ENCODE peak calls at places on chromosomes 5 and 9, in five cellular contexts. C, E, J, N and Y are unnamed samples. For H3K9me3 and H3K27me3, the result is how much of the 10 kb centered on the place peaks cover.

GRCh38 chr9:14428781-14429230 is 114.9 kb upstream of the NFIB start:
- DNase-seq in C (peak), E (peak), J (peak), N (peak), Y (peak)

GRCh38 chr5:43156388-43156787 is 35.6 kb upstream of the NIM1K start:
- DNase-seq in C (no peak), E (no peak), J (no peak), N (peak), Y (no peak)

GRCh38 chr5:34915856-34916192 is 313 bp downstream of the BRIX1 start:
- DNase-seq in C (no peak), E (no peak), J (peak), N (no peak), Y (no peak)

GRCh38 chr5:19795218-19795617 is 192.8 kb downstream of the CDH18 start:
- DNase-seq in C (no peak), E (no peak), J (no peak), N (no peak), Y (no peak)

GRCh38 chr9:101706929-101707328 is 31.5 kb downstream of the GRIN3A start:
- DNase-seq in C (no peak), E (no peak), J (no peak), N (no peak), Y (no peak)

GRCh38 chr9:16625831-16626230 is 244.6 kb downstream of the BNC2 start:
- DNase-seq in C (no peak), E (no peak), J (no peak), N (no peak), Y (no peak)

GRCh38 chr9:100933656-100934055 is 94.9 kb upstream of the PLPPR1 start:
- DNase-seq in C (no peak), E (no peak), J (no peak), N (no peak), Y (peak)

GRCh38 chr9:76758476-76758875 is 5.8 kb upstream of the PCA3 start:
- DNase-seq in C (no peak), E (no peak), J (no peak), N (no peak), Y (no peak)

GRCh38 chr5:61322738-61323429 is 9.2 kb upstream of the ZSWIM6 start:
- DNase-seq in C (no peak), E (no peak), J (no peak), N (no peak), Y (peak)

GRCh38 chr5:179607449-179607931 is 16.0 kb downstream of the HNRNPH1 start:
- DNase-seq in C (no peak), E (no peak), J (peak), N (peak), Y (peak)

GRCh38 chr9:129964901-129965734 is 77.9 kb downstream of the FNBP1 start:
- DNase-seq in C (no peak), E (peak), J (no peak), N (no peak), Y (peak)

GRCh38 chr5:115898656-115899055 is 56.9 kb downstream of the AP3S1 start:
- DNase-seq in C (no peak), E (no peak), J (no peak), N (no peak), Y (no peak)

GRCh38 chr9:77587036-77587435 is 61.1 kb downstream of the GNA14 start:
- DNase-seq in C (no peak), E (no peak), J (no peak), N (no peak), Y (no peak)

GRCh38 chr5:68924490-68925145 is 169.2 kb upstream of the SLC30A5 start:
- DNase-seq in C (no peak), E (no peak), J (no peak), N (no peak), Y (no peak)

GRCh38 chr9:23581936-23582335 is 244.1 kb downstream of the ELAVL2 start:
- DNase-seq in C (no peak), E (no peak), J (no peak), N (no peak), Y (no peak)

GRCh38 chr5:116810937-116811336 is 236.3 kb upstream of the SEMA6A start:
- DNase-seq in C (no peak), E (no peak), J (no peak), N (no peak), Y (no peak)

GRCh38 chr9:70297141-70297540 is 38.4 kb downstream of the SMC5 start:
- DNase-seq in C (no peak), E (no peak), J (no peak), N (no peak), Y (peak)

GRCh38 chr5:139178948-139179347 is 19.2 kb downstream of the SIL1 start:
- DNase-seq in C (no peak), E (peak), J (peak), N (peak), Y (no peak)

GRCh38 chr9:78676009-78676408 is 379.1 kb downstream of the PSAT1 start:
- DNase-seq in C (no peak), E (no peak), J (no peak), N (no peak), Y (no peak)

GRCh38 chr9:98150726-98151125 is 31.7 kb upstream of the TRIM14 start:
- DNase-seq in C (no peak), E (no peak), J (no peak), N (no peak), Y (no peak)

GRCh38 chr9:92713528-92713927 is 43.6 kb upstream of the IPPK start:
- DNase-seq in C (peak), E (no peak), J (no peak), N (no peak), Y (no peak)

GRCh38 chr5:95959051-95959963 is 2.3 kb downstream of the ELL2 start:
- DNase-seq in C (no peak), E (no peak), J (no peak), N (no peak), Y (no peak)

GRCh38 chr5:61051267-61051666 is 106.3 kb downstream of the NDUFAF2 start:
- DNase-seq in C (no peak), E (no peak), J (no peak), N (no peak), Y (no peak)

GRCh38 chr5:132489051-132489770 is 1.4 kb downstream of the IRF1 start:
- DNase-seq in C (no peak), E (no peak), J (no peak), N (no peak), Y (no peak)

GRCh38 chr5:132488590-132488989 is 2.0 kb downstream of the IRF1 start:
- DNase-seq in C (no peak), E (no peak), J (no peak), N (no peak), Y (no peak)

GRCh38 chr5:132486318-132487094 is 4.1 kb downstream of the IRF1 start:
- DNase-seq in C (no peak), E (peak), J (no peak), N (no peak), Y (no peak)

GRCh38 chr5:132487095-132487428 is 3.5 kb downstream of the IRF1 start:
- DNase-seq in C (no peak), E (peak), J (no peak), N (no peak), Y (no peak)

GRCh38 chr5:132487841-132488555 is 2.6 kb downstream of the IRF1 start:
- DNase-seq in C (no peak), E (peak), J (no peak), N (no peak), Y (no peak)
- H3K4me3 ChIP-seq in C (no peak), E (no peak), J (no peak), N (no peak), Y (no peak)

GRCh38 chr9:137270929-137271695 is 6.4 kb upstream of the TOR4A start:
- DNase-seq in C (no peak), E (no peak), J (no peak), N (no peak), Y (no peak)

GRCh38 chr9:137273616-137274320 is 3.8 kb upstream of the TOR4A start:
- DNase-seq in C (no peak), E (no peak), J (peak), N (peak), Y (no peak)

GRCh38 chr9:137272241-137273094 is 5.1 kb upstream of the TOR4A start:
- DNase-seq in C (no peak), E (no peak), J (no peak), N (no peak), Y (no peak)

GRCh38 chr9:137271696-137272076 is 5.8 kb upstream of the TOR4A start:
- DNase-seq in C (no peak), E (no peak), J (no peak), N (no peak), Y (no peak)

GRCh38 chr9:137273095-137273490 is 4.4 kb upstream of the TOR4A start:
- DNase-seq in C (no peak), E (no peak), J (no peak), N (no peak), Y (no peak)
- H3K9me3 ChIP-seq in C (under half), E (under half), J (under half), N (under half), Y (under half)

GRCh38 chr5:10775646-10776045 is 14.6 kb upstream of the DAP start:
- DNase-seq in C (no peak), E (no peak), J (no peak), N (no peak), Y (no peak)

GRCh38 chr5:10779592-10779991 is 18.6 kb upstream of the DAP start:
- DNase-seq in C (no peak), E (no peak), J (no peak), N (no peak), Y (no peak)
- H3K27me3 ChIP-seq in C (under half), E (under half), J (under half), N (under half), Y (under half)

DNA sequence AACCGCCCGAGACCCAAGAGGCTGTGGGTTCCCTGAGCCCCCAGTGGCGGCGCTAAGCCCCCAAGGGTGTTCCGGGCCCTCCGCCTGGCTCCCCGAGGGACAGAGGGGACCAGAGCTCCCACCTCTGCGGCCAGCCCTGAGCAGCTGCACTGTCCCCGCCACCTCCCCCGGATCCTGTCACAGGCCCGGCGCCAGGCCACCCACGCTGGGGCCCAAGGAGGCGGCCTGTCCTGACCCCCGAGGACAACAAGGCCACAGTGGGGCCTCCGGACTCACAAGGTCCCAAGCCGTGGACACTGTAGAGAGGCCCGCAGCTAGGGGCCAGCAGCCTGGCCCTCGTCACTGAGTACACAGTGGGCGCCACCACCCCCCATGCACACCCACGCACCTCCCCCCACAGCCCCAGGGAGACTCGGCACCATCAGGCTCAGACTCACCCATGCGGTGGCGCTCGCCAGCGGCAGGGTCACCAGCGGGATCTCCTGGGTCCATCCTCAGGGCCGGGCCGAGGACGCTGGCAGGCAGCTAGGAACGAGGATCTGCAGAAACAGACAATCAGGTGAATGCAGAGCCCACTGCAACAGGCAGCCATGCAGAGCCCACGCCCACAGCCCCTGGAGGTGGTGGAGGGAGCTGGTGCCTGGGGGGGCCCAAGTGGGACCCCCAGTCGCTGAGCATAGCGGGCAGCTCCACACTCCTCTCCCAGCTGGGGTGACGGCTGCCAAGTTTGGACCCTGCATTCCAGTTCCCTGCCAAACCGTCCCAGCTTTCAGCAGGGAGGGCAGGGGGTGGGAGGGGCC is 27.9 kb downstream of the EXD3 start:
- DNase-seq in C (no peak), E (no peak), J (no peak), N (no peak), Y (no peak)
- H3K4me3 ChIP-seq in C (no peak), E (no peak), J (no peak), N (no peak), Y (no peak)

DNA sequence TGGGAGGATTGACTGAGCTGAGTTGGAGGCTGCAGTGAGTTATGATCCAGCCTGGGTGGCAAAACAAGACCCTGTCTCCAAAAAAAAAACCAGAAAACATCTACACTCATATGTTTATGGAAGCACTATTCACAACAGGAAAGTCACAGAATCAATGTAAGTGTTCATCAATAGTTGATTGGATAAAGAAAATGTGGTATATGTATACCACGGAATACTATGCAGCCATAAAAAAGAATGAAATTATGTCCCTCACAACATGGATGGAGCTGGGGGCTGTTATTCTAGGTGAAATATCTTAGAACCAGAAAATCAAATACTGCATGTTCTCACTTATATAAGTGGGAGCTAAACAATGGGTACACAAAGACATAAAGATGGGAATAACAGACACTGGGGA is 2.8 kb upstream of the SLC25A2 start:
- DNase-seq in C (no peak), E (no peak), J (no peak), N (no peak), Y (no peak)
- H3K9me3 ChIP-seq in C (under half), E (under half), J (under half), N (under half), Y (under half)

DNA sequence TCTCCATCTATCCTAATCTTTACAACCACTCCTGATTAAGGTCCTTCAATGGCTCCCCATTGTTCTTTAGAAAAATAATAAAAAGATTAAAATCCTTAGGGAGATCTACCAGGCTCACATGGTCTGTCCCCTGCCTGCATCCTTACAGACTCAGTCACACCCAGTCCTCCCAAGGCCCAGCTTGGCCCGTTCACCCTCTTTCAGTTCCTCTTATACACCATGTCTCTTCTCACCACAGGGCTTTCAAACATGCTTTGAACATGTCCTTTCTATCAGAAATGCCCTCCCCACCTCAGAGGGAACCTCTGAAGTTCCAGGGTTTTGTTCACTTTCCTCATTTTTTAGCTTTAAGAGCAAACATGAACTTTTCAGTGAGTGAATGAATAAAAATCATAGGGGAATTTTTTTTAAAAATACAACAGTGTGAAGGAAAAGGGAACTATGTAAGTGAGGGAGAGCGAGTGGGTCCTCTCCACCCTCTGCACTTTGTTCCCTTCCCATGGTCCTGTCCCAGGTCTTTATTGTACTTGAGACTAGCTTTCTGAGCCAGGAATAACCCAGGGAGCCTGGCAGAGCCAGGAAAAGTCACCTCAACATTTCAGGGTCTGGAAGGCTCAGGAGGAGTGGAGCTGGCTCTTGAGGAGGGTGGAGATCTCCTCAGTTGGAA is 55.3 kb downstream of the TRPC7 start:
- DNase-seq in C (no peak), E (no peak), J (no peak), N (no peak), Y (no peak)
- H3K27me3 ChIP-seq in C (under half), E (under half), J (under half), N (under half), Y (under half)